ENCODE peak calls at places on chromosomes 4 and X, in four cellular contexts. One of them, this sample, is unnamed.

GRCh38 chr4:27000820-27001219 is 140.2 kb downstream of the STIM2 start:
- DNase-seq in K562: peak; percentile 19
- DNase-seq in GM12878: no peak
- DNase-seq in A549: peak; percentile 14
- DNase-seq in this sample: no peak

GRCh38 chr4:82560853-82561744 is 689 bp downstream of the TMEM150C start:
- DNase-seq in GM12878: no peak
- DNase-seq in K562: no peak
- DNase-seq in A549: no peak
- DNase-seq in this sample: no peak

GRCh38 chr4:39754309-39754708 is 56.4 kb downstream of the UBE2K start:
- DNase-seq in A549: no peak
- DNase-seq in K562: no peak
- DNase-seq in GM12878: no peak
- DNase-seq in this sample: no peak

GRCh38 chr4:112819729-112820128 is 182.8 kb downstream of the LARP7 start:
- DNase-seq in A549: no peak
- DNase-seq in K562: peak; percentile 8
- DNase-seq in GM12878: no peak
- DNase-seq in this sample: no peak

GRCh38 chr4:156347412-156348075 is 393.9 kb upstream of the CTSO start:
- DNase-seq in GM12878: no peak
- DNase-seq in A549: no peak
- DNase-seq in K562: no peak
- DNase-seq in this sample: no peak

GRCh38 chrX:129403974-129404669 is 119.2 kb downstream of the SMARCA1 start:
- DNase-seq in GM12878: no peak
- DNase-seq in K562: no peak
- DNase-seq in A549: no peak
- DNase-seq in this sample: no peak

GRCh38 chrX:30228526-30228925 is 1.9 kb upstream of the MAGEB3 start:
- DNase-seq in GM12878: no peak
- DNase-seq in A549: no peak
- DNase-seq in K562: no peak
- DNase-seq in this sample: no peak

GRCh38 chr4:15557806-15558550 is 88.3 kb downstream of the CC2D2A start:
- DNase-seq in A549: no peak
- DNase-seq in GM12878: no peak
- DNase-seq in K562: no peak
- DNase-seq in this sample: no peak

GRCh38 chrX:110168585-110168984 is 149.3 kb downstream of the AMMECR1 start:
- DNase-seq in K562: no peak
- DNase-seq in A549: no peak
- DNase-seq in GM12878: no peak
- DNase-seq in this sample: no peak

GRCh38 chrX:132199941-132200340 is 19.3 kb downstream of the RAP2C start:
- DNase-seq in GM12878: no peak
- DNase-seq in K562: no peak
- DNase-seq in A549: no peak
- DNase-seq in this sample: no peak

GRCh38 chr4:185716008-185716976 is 95.7 kb downstream of the SORBS2 start:
- DNase-seq in K562: no peak
- DNase-seq in A549: no peak
- DNase-seq in GM12878: no peak
- DNase-seq in this sample: no peak

GRCh38 chr4:165828928-165829327 is 44.1 kb upstream of the TLL1 start:
- DNase-seq in A549: no peak
- DNase-seq in GM12878: no peak
- DNase-seq in K562: no peak
- DNase-seq in this sample: no peak

GRCh38 chr4:104897297-104897645 is 249.4 kb upstream of the TET2 start:
- DNase-seq in A549: no peak
- DNase-seq in K562: no peak
- DNase-seq in GM12878: no peak
- DNase-seq in this sample: no peak

GRCh38 chrX:14039344-14039743 is 9.7 kb upstream of the GEMIN8 start:
- DNase-seq in K562: peak; percentile 47
- DNase-seq in A549: peak; percentile 54
- DNase-seq in GM12878: no peak
- DNase-seq in this sample: no peak

GRCh38 chrX:133183806-133184205 is 34.3 kb downstream of the TFDP3 start:
- DNase-seq in K562: no peak
- DNase-seq in GM12878: no peak
- DNase-seq in A549: no peak
- DNase-seq in this sample: no peak

GRCh38 chrX:122868626-122869025 is 315.5 kb upstream of the GRIA3 start:
- DNase-seq in A549: no peak
- DNase-seq in GM12878: no peak
- DNase-seq in K562: no peak
- DNase-seq in this sample: no peak

GRCh38 chrX:88202149-88202548 is 544.9 kb upstream of the CPXCR1 start:
- DNase-seq in GM12878: no peak
- DNase-seq in A549: no peak
- DNase-seq in K562: no peak
- DNase-seq in this sample: no peak

GRCh38 chrX:49071877-49072711 is 1.7 kb downstream of the PRAF2 start:
- DNase-seq in GM12878: no peak
- DNase-seq in K562: no peak
- DNase-seq in A549: no peak
- DNase-seq in this sample: peak; percentile 60

GRCh38 chrX:118216086-118216485 is 99.5 kb upstream of the KLHL13 start:
- DNase-seq in A549: no peak
- DNase-seq in K562: no peak
- DNase-seq in GM12878: no peak
- DNase-seq in this sample: no peak

GRCh38 chr4:163484906-163485305 is 9.6 kb upstream of the TMA16 start:
- DNase-seq in A549: peak; percentile 49
- DNase-seq in GM12878: no peak
- DNase-seq in K562: peak; percentile 70
- DNase-seq in this sample: peak; percentile 76
- TF ChIP-seq KDM1A in A549: no peak
- TF ChIP-seq KDM1A in GM12878: no peak
- TF ChIP-seq KDM1A in K562: no peak
- TF ChIP-seq KDM1A in this sample: no peak

DNA sequence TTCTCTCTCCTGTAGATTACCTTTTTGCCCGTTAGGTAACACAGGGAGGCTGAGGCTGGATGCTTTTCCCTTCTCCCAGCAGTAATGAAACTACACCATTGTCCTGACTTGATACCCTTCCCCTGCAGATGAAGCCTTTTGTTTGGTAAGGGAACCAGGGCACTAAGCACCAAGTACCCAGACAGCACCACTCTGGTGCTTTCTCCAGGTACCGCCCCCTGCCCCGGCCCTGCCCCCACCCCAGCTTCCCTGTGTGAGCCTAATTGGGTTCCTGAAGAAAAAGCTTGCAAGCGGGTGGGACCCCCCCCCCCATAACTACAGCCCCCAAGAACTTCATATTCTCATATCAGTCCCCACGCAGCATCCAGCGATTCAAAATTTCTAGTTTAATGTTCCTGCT is 79.8 kb downstream of the JADE3 start:
- DNase-seq in K562: no peak
- DNase-seq in A549: no peak
- DNase-seq in GM12878: no peak
- DNase-seq in this sample: no peak
- TF ChIP-seq KDM1A in K562: no peak
- TF ChIP-seq KDM1A in A549: no peak
- TF ChIP-seq KDM1A in GM12878: no peak
- TF ChIP-seq KDM1A in this sample: no peak

DNA sequence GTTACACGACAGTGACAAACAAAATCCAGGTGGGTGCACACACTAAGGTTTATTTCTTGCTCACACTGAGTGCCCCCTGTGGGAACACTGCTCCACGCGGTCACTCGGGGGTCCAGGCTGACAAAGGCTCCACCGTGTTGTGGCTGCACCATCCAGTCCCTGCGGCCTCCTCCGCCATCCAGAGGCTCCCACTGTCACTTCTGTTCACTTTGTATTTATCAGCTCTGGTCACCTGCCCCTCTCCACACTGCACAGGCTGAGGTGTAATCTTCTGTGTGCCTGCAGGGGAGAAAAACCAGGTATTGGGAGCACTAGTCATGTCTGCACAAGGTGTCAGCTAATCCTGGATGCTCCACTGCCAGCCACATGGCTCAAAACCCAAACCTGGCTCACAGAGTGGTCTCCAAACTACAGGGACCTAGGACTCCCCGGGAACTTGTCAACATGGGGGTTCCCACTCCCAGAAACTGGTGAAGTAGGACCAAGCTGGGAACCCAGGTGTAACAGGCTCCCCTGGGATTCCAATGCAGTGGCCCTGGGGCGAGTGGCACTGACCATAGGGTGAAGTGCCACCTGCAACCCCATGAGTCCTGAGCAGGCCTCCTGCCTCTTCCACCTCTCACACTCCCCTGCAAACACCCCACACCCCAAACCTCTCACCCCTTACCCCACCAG is 25.5 kb downstream of the HMX1 start:
- DNase-seq in A549: no peak
- DNase-seq in GM12878: no peak
- DNase-seq in K562: no peak
- DNase-seq in this sample: no peak
- TF ChIP-seq KDM1A in A549: no peak
- TF ChIP-seq KDM1A in GM12878: no peak
- TF ChIP-seq KDM1A in K562: no peak
- TF ChIP-seq KDM1A in this sample: no peak

DNA sequence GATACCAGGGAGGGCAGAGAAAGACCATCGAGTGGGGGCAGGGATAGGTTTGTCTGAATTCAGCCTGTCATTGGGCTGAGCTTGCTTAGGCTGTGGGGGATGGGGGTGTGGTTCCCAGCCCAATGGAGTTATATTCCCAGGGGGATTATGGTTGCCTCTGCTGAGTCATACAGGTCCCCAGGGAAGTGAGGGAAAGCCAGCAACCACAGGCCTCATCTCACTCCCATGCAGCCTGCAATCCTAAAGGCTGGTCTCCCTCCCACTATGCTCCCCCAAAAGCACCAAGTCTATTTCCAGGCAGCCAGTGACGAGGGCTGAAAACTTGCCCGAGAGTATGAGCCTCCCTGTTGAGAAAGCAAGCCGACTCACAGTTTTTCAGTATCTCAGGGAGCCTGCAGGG is 39.3 kb downstream of the AFM start:
- DNase-seq in K562: no peak
- DNase-seq in GM12878: no peak
- DNase-seq in A549: peak; percentile 24
- DNase-seq in this sample: peak; percentile 1
- TF ChIP-seq KDM1A in K562: no peak
- TF ChIP-seq KDM1A in GM12878: no peak
- TF ChIP-seq KDM1A in A549: no peak
- TF ChIP-seq KDM1A in this sample: no peak

GRCh38 chrX:3250946-3251345 is 95.5 kb downstream of the MXRA5 start:
- DNase-seq in K562: no peak
- DNase-seq in GM12878: no peak
- DNase-seq in A549: no peak
- DNase-seq in this sample: no peak
- TF ChIP-seq KDM1A in K562: no peak
- TF ChIP-seq KDM1A in GM12878: no peak
- TF ChIP-seq KDM1A in A549: no peak
- TF ChIP-seq KDM1A in this sample: no peak

GRCh38 chr4:123418486-123418931 is 21.9 kb downstream of the SPRY1 start:
- DNase-seq in GM12878: no peak
- DNase-seq in K562: no peak
- DNase-seq in A549: no peak
- DNase-seq in this sample: peak; percentile 73
- TF ChIP-seq KDM1A in GM12878: no peak
- TF ChIP-seq KDM1A in K562: no peak
- TF ChIP-seq KDM1A in A549: no peak
- TF ChIP-seq KDM1A in this sample: no peak

This sample was measured in H1.